ENCODE peak calls at places on chromosomes 16 and 17, in six cellular contexts. A is CD8-positive, alpha-beta T cell; B is uterus; Y is ovary; I is heart left ventricle; O is left ventricle myocardium inferior. C is an unnamed sample.

GRCh38 chr17:63946440-63947363 is 14.6 kb upstream of the CD79B start:
- DNase-seq in I (no peak), B (no peak), Y (peak; percentile 28), A (peak; percentile 27), O (no peak), C (peak; percentile 75)

GRCh38 chr16:67767953-67768352 is 38.4 kb downstream of the RANBP10 start:
- DNase-seq in I (no peak), Y (no peak), A (no peak), O (no peak), B (no peak), C (peak; percentile 66)

GRCh38 chr17:7589204-7589868 is 558 bp downstream of the SOX15 start:
- DNase-seq in A (peak; percentile 48), B (peak; percentile 88), I (peak; percentile 91), Y (peak; percentile 87), O (peak; percentile 87), C (peak; percentile 85)

GRCh38 chr17:78442648-78443128 is 64.2 kb downstream of the PGS1 start:
- DNase-seq in A (no peak), I (peak; percentile 80), O (peak; percentile 64), B (peak; percentile 31), Y (no peak), C (no peak)

GRCh38 chr17:81322271-81323082 is 27.4 kb upstream of the SLC38A10 start:
- DNase-seq in B (no peak), O (no peak), I (no peak), A (no peak), Y (no peak), C (no peak)

GRCh38 chr17:78920528-78920927 is 4.7 kb downstream of the TIMP2 start:
- DNase-seq in B (no peak), Y (no peak), I (no peak), A (no peak), O (no peak), C (no peak)

GRCh38 chr16:30767767-30768465 is 5.8 kb downstream of the RNF40 start:
- DNase-seq in A (peak; percentile 16), O (no peak), B (no peak), I (no peak), Y (no peak), C (no peak)

GRCh38 chr17:49252148-49252682 is 21.6 kb upstream of the PHOSPHO1 start:
- DNase-seq in O (no peak), I (no peak), B (no peak), Y (no peak), A (no peak), C (peak; percentile 62)

GRCh38 chr16:49352923-49353322 is 20.7 kb upstream of the C16orf78 start:
- DNase-seq in A (no peak), I (no peak), O (no peak), B (no peak), Y (no peak), C (peak; percentile 11)

GRCh38 chr16:88871730-88872416 is 5.4 kb upstream of the PABPN1L start:
- DNase-seq in A (no peak), B (no peak), O (no peak), I (no peak), Y (no peak), C (no peak)

GRCh38 chr17:63116967-63117366 is 150.9 kb downstream of the TANC2 start:
- DNase-seq in Y (no peak), B (no peak), O (no peak), I (no peak), A (no peak), C (peak; percentile 47)

GRCh38 chr17:77329741-77330531 is 189.2 kb downstream of the SEC14L1 start:
- DNase-seq in Y (peak; percentile 15), B (peak; percentile 13), I (no peak), O (no peak), A (no peak), C (no peak)

GRCh38 chr17:58336456-58337094 is 8.0 kb upstream of the TSPOAP1 start:
- DNase-seq in B (no peak), O (no peak), A (no peak), I (no peak), Y (no peak), C (no peak)

GRCh38 chr17:245020-245419 is 63.6 kb upstream of the DOC2B start:
- DNase-seq in O (peak; percentile 2), A (no peak), Y (no peak), B (no peak), I (no peak), C (no peak)

GRCh38 chr16:85055503-85056210 is 28.1 kb downstream of the KIAA0513 start:
- DNase-seq in A (peak; percentile 66), B (peak; percentile 37), O (no peak), I (no peak), Y (no peak), C (peak; percentile 61)

GRCh38 chr17:50575581-50576210 is 15.2 kb downstream of the CACNA1G start:
- DNase-seq in B (no peak), O (no peak), Y (no peak), A (no peak), I (no peak), C (no peak)

GRCh38 chr17:1797323-1797722 is 32.4 kb downstream of the SMYD4 start:
- DNase-seq in B (peak; percentile 8), A (no peak), Y (no peak), O (peak; percentile 45), I (no peak), C (no peak)

GRCh38 chr16:3074860-3075545 is 9.6 kb downstream of the IL32 start:
- DNase-seq in Y (no peak), B (no peak), A (peak; percentile 73), O (no peak), I (no peak), C (no peak)

GRCh38 chr16:83533193-83533592 is 274.6 kb upstream of the HSBP1 start:
- DNase-seq in A (no peak), Y (no peak), O (no peak), I (no peak), B (no peak), C (no peak)

GRCh38 chr17:4986403-4986802 is 1.1 kb downstream of the CAMTA2 start:
- DNase-seq in I (no peak), Y (peak; percentile 21), B (peak; percentile 33), A (no peak), O (no peak), C (peak; percentile 30)

GRCh38 chr16:81707411-81708321 is 71.4 kb upstream of the PLCG2 start:
- DNase-seq in I (peak; percentile 63), B (no peak), O (peak; percentile 16), A (no peak), Y (peak; percentile 70), C (no peak)

GRCh38 chr17:7888184-7888920 is at the start of gene CHD3:
- DNase-seq in I (no peak), A (peak; percentile 22), Y (peak; percentile 33), O (no peak), B (no peak), C (peak; percentile 34)

GRCh38 chr16:3514621-3515020 is 13.8 kb downstream of the CLUAP1 start:
- DNase-seq in A (no peak), I (no peak), Y (no peak), O (no peak), B (no peak), C (peak; percentile 20)

GRCh38 chr16:87964049-87964448 is 12.8 kb downstream of the BANP start:
- DNase-seq in Y (no peak), I (no peak), A (no peak), O (no peak), B (no peak), C (no peak)

GRCh38 chr17:28723159-28723835 is 2.7 kb downstream of the TLCD1 start:
- DNase-seq in I (no peak), Y (no peak), O (no peak), B (no peak), A (no peak), C (no peak)

GRCh38 chr17:28726396-28726911 is 421 bp upstream of the TLCD1 start:
- DNase-seq in I (no peak), B (peak; percentile 68), Y (no peak), O (no peak), A (peak; percentile 42), C (peak; percentile 77)

GRCh38 chr17:28725166-28725659 is 820 bp downstream of the TLCD1 start:
- DNase-seq in A (no peak), O (no peak), B (no peak), Y (no peak), I (no peak), C (peak; percentile 63)

GRCh38 chr17:28725660-28726395 is at the start of gene TLCD1:
- DNase-seq in O (peak; percentile 68), Y (peak; percentile 53), B (no peak), I (peak; percentile 88), A (peak; percentile 39), C (peak; percentile 85)

DNA sequence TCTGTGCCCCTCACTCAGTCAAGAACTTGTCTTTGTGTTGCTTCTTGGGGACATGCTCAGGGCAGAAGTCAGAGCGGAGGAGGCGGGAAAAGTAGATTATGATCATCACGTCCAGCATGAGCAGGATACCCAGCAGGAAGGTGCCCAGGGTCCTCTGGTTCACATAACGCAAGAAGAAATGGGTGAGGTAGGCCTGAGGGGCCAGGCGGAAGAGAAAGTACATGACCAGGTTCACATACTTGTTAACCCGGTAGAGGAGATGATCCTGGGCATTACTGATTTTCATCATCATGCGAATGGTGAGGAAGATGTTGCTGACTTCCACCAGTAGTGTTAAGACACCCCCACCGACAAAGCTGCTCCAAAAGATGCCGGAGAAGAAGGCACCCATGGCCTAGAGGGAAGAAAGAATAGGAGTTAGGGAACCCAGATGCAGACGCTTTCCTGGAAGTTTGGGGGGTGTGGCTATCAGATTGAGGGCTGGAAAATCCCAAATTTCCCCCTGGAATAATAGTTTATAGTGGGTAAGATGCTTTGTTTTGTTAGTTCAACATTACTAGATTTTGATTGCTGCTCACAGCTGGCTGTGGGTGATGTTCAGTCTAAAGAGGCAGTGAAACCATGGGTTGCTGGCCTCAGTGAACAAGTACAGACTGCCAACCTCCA is 1.4 kb downstream of the TLCD1 start:
- DNase-seq in O (no peak), Y (no peak), I (peak; percentile 28), B (no peak), A (no peak), C (no peak)
- H3K36me3 ChIP-seq in O (peaks cover 41% of the 10 kb centered on the region), Y (no peaks in the 10 kb centered on the region), I (peaks cover 42% of the 10 kb centered on the region), B (no peaks in the 10 kb centered on the region), A (peaks cover 34% of the 10 kb centered on the region), C (peaks cover 21% of the 10 kb centered on the region)

GRCh38 chr16:65727534-65728137 is 605.8 kb upstream of the CDH11 start:
- DNase-seq in Y (no peak), B (no peak), O (no peak), A (no peak), I (peak; percentile 50), C (no peak)
- TF ChIP-seq CTCF in Y (no peak), B (no peak), O (no peak), A (no peak), I (no peak), C (no peak)

DNA sequence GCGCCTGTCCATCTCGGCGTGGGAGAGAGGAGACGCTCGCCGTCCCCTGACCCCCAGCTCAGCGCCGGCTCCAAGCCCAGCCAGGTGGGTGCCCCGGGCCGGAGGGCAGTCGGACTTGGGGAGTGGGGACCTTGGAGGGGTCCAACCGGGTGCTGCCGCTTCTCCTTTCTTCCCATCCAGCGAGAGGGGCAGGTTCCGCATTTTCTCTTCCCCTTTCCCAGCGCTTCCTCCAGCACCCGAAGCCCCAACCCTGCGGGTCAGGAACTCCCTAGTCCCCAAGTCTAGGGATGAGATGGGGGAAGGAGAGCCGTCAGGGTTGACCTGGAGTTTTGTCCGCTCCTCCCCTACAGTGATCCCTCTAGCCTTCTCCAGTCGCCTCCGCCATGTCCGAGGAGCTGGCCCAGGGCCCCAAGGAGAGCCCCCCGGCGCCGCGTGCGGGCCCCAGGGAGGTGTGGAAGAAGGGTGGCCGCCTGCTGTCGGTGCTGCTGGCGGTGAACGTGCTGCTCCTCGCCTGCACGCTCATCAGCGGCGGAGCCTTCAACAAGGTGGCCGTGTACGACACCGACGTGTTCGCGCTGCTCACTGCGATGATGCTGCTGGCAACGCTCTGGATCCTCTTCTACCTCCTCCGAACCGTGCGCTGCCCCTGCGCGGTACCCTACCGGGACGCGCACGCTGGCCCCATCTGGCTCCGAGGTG is at the start of gene OTOP2:
- DNase-seq in I (peak; percentile 77), B (no peak), A (no peak), Y (no peak), O (peak; percentile 35), C (no peak)
- H3K4me3 ChIP-seq in I (peak within 1 kb of the TSS; percentile 3), B (peak within 1 kb of the TSS; percentile 27), A (peak within 1 kb of the TSS; percentile 41), Y (peak within 1 kb of the TSS; percentile 31), O (peak within 1 kb of the TSS; percentile 53), C (peak within 1 kb of the TSS; percentile 27)

GRCh38 chr17:46046957-46047356 is 47.9 kb downstream of the STH start:
- DNase-seq in Y (no peak), O (no peak), A (no peak), I (no peak), B (no peak), C (no peak)
- H3K36me3 ChIP-seq in Y (no peaks in the 10 kb centered on the region), O (peaks cover 62% of the 10 kb centered on the region), A (peaks cover 41% of the 10 kb centered on the region), I (peaks cover 72% of the 10 kb centered on the region), B (no peaks in the 10 kb centered on the region), C (peaks cover 40% of the 10 kb centered on the region)

C was measured in cardiac muscle cell.